ENCODE peak calls at places on chromosomes 3 and 15, in six cellular contexts. M, K, S, X, U and H are unnamed samples.

GRCh38 chr3:177294221-177294620 is 96.9 kb upstream of the TBL1XR1 start:
- ATAC-seq in X (no peak), M (no peak), K (peak), S (no peak), U (peak), H (peak)

GRCh38 chr15:29548006-29548405 is 274.3 kb downstream of the TJP1 start:
- ATAC-seq in X (no peak), U (no peak), S (no peak), M (no peak), K (no peak), H (no peak)

GRCh38 chr15:90956551-90957104 is 1.9 kb downstream of the RCCD1 start:
- ATAC-seq in U (no peak), K (no peak), S (peak), M (peak), X (peak), H (peak)

GRCh38 chr15:51369451-51369761 is 28.0 kb downstream of the GLDN start:
- ATAC-seq in U (no peak), X (no peak), M (peak), K (no peak), S (no peak), H (no peak)

GRCh38 chr3:196341142-196341541 is 3.0 kb upstream of the TM4SF19 start:
- ATAC-seq in M (no peak), S (no peak), X (no peak), U (no peak), K (no peak), H (no peak)

GRCh38 chr3:56923546-56924224 is 121.9 kb upstream of the ARHGEF3 start:
- ATAC-seq in K (no peak), X (peak), U (no peak), M (no peak), S (peak), H (peak)

GRCh38 chr3:129263161-129263910 is 13.9 kb downstream of the COPG1 start:
- ATAC-seq in X (no peak), M (no peak), U (no peak), K (no peak), S (no peak), H (no peak)

GRCh38 chr3:64225695-64226499 is 631 bp upstream of the PRICKLE2 start:
- ATAC-seq in X (no peak), M (peak), S (no peak), K (no peak), U (no peak), H (no peak)

GRCh38 chr3:103904991-103905390 is 1461.7 kb upstream of the ALCAM start:
- ATAC-seq in U (no peak), X (no peak), K (no peak), M (no peak), S (no peak), H (no peak)

GRCh38 chr15:75452364-75452967 is 976 bp upstream of the SIN3A start:
- ATAC-seq in S (peak), K (peak), X (peak), U (peak), M (peak), H (peak)

GRCh38 chr3:149247025-149247710 is 25.5 kb upstream of the CP start:
- ATAC-seq in X (no peak), K (no peak), U (no peak), S (peak), M (no peak), H (peak)

GRCh38 chr3:14525685-14526631 is 14.2 kb downstream of the GRIP2 start:
- ATAC-seq in S (peak), K (no peak), M (peak), U (peak), X (no peak), H (peak)

GRCh38 chr3:141797167-141797773 is 34.1 kb downstream of the GRK7 start:
- ATAC-seq in M (peak), K (peak), X (peak), U (no peak), S (no peak), H (peak)

GRCh38 chr3:127753338-127753737 is 69.0 kb downstream of the MGLL start:
- ATAC-seq in S (no peak), X (no peak), K (no peak), M (no peak), U (no peak), H (no peak)

GRCh38 chr15:87201986-87202385 is 1054.6 kb downstream of the NTRK3 start:
- ATAC-seq in U (no peak), K (no peak), M (no peak), S (no peak), X (no peak), H (no peak)

GRCh38 chr3:194736277-194736895 is 50.7 kb downstream of the FAM43A start:
- ATAC-seq in X (no peak), K (no peak), M (no peak), S (peak), U (no peak), H (no peak)

GRCh38 chr3:142445816-142446254 is 2.0 kb downstream of the XRN1 start:
- ATAC-seq in K (no peak), X (no peak), S (no peak), M (peak), U (peak), H (no peak)

GRCh38 chr15:41568350-41569017 is 9.5 kb downstream of the TYRO3 start:
- ATAC-seq in M (no peak), S (no peak), U (peak), K (peak), X (no peak), H (no peak)

GRCh38 chr3:15291589-15292541 is 40.5 kb downstream of the SH3BP5 start:
- ATAC-seq in X (peak), U (peak), K (no peak), M (peak), S (no peak), H (no peak)

GRCh38 chr15:43212951-43213350 is 7.9 kb downstream of the EPB42 start:
- ATAC-seq in X (no peak), M (no peak), S (no peak), K (no peak), U (no peak), H (no peak)

GRCh38 chr3:108936924-108937689 is 16.6 kb downstream of the GUCA1C start:
- ATAC-seq in K (no peak), S (no peak), U (no peak), M (no peak), X (no peak), H (no peak)

GRCh38 chr15:86608461-86608860 is 528.8 kb downstream of the AGBL1 start:
- ATAC-seq in M (no peak), X (no peak), S (no peak), U (no peak), K (no peak), H (no peak)

GRCh38 chr15:62110000-62110851 is 43.4 kb downstream of the C2CD4A start:
- ATAC-seq in S (peak), U (no peak), K (no peak), X (no peak), M (no peak), H (peak)

GRCh38 chr15:60844431-60845174 is 365.7 kb upstream of the ICE2 start:
- ATAC-seq in X (no peak), K (no peak), U (no peak), S (no peak), M (peak), H (no peak)

GRCh38 chr15:89826671-89827655 is 12.3 kb upstream of the ANPEP start:
- ATAC-seq in X (no peak), K (no peak), U (no peak), S (no peak), M (no peak), H (no peak)

GRCh38 chr3:28850186-28850585 is 430.7 kb upstream of the RBMS3 start:
- ATAC-seq in M (no peak), U (no peak), K (no peak), S (no peak), X (no peak), H (no peak)

GRCh38 chr3:28856796-28857195 is 424.1 kb upstream of the RBMS3 start:
- ATAC-seq in M (no peak), U (no peak), K (no peak), S (no peak), X (no peak), H (no peak)

GRCh38 chr3:28853830-28854229 is 427.0 kb upstream of the RBMS3 start:
- ATAC-seq in S (no peak), X (no peak), M (no peak), K (no peak), U (no peak), H (no peak)
- TF ChIP-seq CTCF in S (peak), X (no peak), M (no peak), K (no peak), U (no peak), H (no peak)

GRCh38 chr15:49860101-49860500 is 239.3 kb downstream of the DTWD1 start:
- ATAC-seq in K (no peak), U (no peak), S (no peak), M (no peak), X (no peak), H (no peak)

GRCh38 chr15:49852756-49853155 is 231.9 kb downstream of the DTWD1 start:
- ATAC-seq in M (no peak), U (no peak), X (no peak), K (no peak), S (no peak), H (no peak)

GRCh38 chr15:49858076-49858475 is 237.2 kb downstream of the DTWD1 start:
- ATAC-seq in M (no peak), K (no peak), X (no peak), U (no peak), S (no peak), H (no peak)

GRCh38 chr15:49855917-49856637 is 235.2 kb downstream of the DTWD1 start:
- ATAC-seq in K (no peak), S (peak), X (peak), U (no peak), M (no peak), H (peak)
- TF ChIP-seq EP300 in K (no peak), S (peak), X (no peak), U (no peak), M (no peak), H (no peak)

DNA sequence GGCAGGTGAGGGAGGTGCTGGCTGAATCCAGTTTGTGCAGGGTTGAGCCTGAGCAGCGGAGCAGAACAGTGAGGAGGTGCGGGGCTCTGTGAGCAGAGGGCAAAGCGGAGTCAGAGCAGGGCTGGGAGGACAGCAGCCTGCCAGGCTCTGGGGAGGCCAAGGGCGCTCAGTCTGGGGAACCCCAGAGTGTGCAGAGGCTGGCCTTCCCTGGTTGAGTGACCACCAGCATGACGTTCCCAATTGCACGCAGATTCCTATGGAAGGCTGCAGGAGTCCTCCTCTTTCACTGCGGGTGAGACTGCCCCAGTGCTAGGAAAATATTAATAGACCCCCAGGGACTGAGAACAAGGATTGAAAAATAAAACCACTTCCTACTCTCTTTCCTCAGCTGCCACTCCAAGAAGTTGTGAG is 13.2 kb downstream of the MRAS start:
- ATAC-seq in X (peak), U (no peak), K (peak), S (no peak), M (no peak), H (no peak)
- H3K27ac ChIP-seq in X (no peak), U (no peak), K (no peak), S (no peak), M (no peak), H (no peak)

GRCh38 chr3:8702560-8702959 is 31.0 kb upstream of the CAV3 start:
- ATAC-seq in K (peak), S (no peak), M (peak), X (no peak), U (peak), H (no peak)
- TF ChIP-seq CTCF in K (peak), S (no peak), M (peak), X (no peak), U (peak), H (no peak)

GRCh38 chr3:34837848-34838741 is 801.2 kb upstream of the ARPP21 start:
- ATAC-seq in X (no peak), M (no peak), K (no peak), U (no peak), S (no peak), H (no peak)

GRCh38 chr3:34842706-34843478 is 796.4 kb upstream of the ARPP21 start:
- ATAC-seq in K (no peak), U (no peak), X (no peak), M (no peak), S (no peak), H (no peak)

DNA sequence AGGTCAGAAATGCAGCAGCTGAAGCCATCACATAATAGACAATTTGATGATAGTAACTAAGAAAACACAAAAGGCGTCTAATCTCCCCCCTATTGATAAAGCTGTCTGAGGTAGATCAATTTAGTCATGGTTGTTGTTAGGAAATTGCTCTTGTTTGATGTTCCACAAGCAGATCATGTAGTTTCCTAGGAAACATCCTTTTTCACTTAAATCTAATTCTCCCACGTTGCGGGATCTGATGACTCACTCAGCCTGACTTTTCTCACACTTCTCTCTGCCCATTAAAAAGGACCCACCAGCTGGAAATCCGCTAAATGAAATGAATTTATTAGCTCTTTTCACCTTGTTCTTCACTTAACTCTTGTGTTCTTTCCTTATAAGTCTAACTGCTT is 795.9 kb upstream of the ARPP21 start:
- ATAC-seq in M (no peak), K (no peak), S (no peak), X (no peak), U (no peak), H (no peak)
- TF ChIP-seq EP300 in M (no peak), K (no peak), S (no peak), X (no peak), U (no peak), H (no peak)

GRCh38 chr15:66587020-66587419 is 21.2 kb upstream of the LCTL start:
- ATAC-seq in S (no peak), X (no peak), K (no peak), M (no peak), U (no peak), H (no peak)

GRCh38 chr15:66580643-66581042 is 14.8 kb upstream of the LCTL start:
- ATAC-seq in S (no peak), K (no peak), M (no peak), X (no peak), U (no peak), H (peak)

GRCh38 chr15:66586155-66586976 is 20.6 kb upstream of the LCTL start:
- ATAC-seq in U (peak), S (peak), M (no peak), K (peak), X (no peak), H (no peak)

GRCh38 chr15:66578286-66578875 is 12.6 kb upstream of the LCTL start:
- ATAC-seq in M (no peak), S (no peak), X (no peak), U (no peak), K (no peak), H (no peak)

GRCh38 chr15:66581972-66582537 is 16.3 kb upstream of the LCTL start:
- ATAC-seq in K (peak), U (peak), S (no peak), M (no peak), X (no peak), H (no peak)
- H3K27ac ChIP-seq in K (peak), U (peak), S (no peak), M (no peak), X (no peak), H (no peak)

GRCh38 chr3:36814776-36815175 is 50.4 kb upstream of the DCLK3 start:
- ATAC-seq in M (peak), X (no peak), K (peak), U (peak), S (peak), H (no peak)
- TF ChIP-seq CTCF in M (peak), X (no peak), K (no peak), U (peak), S (no peak), H (no peak)

GRCh38 chr3:49027634-49028033 is 1.6 kb downstream of the IMPDH2 start:
- ATAC-seq in K (no peak), M (no peak), U (no peak), X (no peak), S (no peak), H (no peak)

GRCh38 chr3:49030331-49030730 is 1.1 kb upstream of the IMPDH2 start:
- ATAC-seq in M (no peak), U (no peak), K (no peak), X (no peak), S (no peak), H (no peak)

GRCh38 chr3:49028298-49028672 is 913 bp downstream of the IMPDH2 start:
- ATAC-seq in K (no peak), M (no peak), X (no peak), U (peak), S (no peak), H (no peak)

GRCh38 chr3:49029563-49029884 is 326 bp upstream of the IMPDH2 start:
- ATAC-seq in K (no peak), S (no peak), M (no peak), X (no peak), U (no peak), H (no peak)

GRCh38 chr3:49028673-49029562 is at the start of gene IMPDH2:
- ATAC-seq in M (peak), K (peak), S (peak), X (peak), U (peak), H (peak)
- TF ChIP-seq EP300 in M (no peak), K (peak), S (no peak), X (no peak), U (no peak), H (no peak)

DNA sequence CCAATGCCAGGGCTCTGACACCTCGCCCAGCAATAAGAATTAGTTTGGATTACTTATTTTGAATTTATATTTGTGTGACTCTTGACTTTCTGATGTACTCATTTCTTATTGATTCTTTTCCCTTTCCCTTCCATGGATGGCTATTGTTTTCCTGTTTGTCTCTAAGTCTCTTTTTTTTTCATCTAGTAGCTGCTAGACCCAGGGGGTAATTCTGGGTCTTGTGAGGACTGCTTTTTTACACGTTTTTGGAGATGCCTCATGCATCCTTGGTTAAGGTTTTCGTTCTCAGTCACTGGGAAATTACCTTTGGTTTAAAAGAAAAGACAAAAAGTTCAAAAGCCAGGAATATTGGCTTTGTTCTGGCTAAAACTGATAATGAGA is 70.2 kb upstream of the STRIT1 start:
- ATAC-seq in K (no peak), S (no peak), U (no peak), X (no peak), M (no peak), H (no peak)
- H3K27ac ChIP-seq in K (no peak), S (no peak), U (no peak), X (no peak), M (no peak), H (no peak)